ENCODE peak calls at places on chromosomes 11 and 22, in seven cellular contexts. P is H1, G is IMR-90, S is mesendoderm, M is neuronal stem cell, B is mesenchymal stem cell, A is trophoblast cell. C is an unnamed sample.

GRCh38 chr22:30701872-30702271 is 7.2 kb downstream of the OSBP2 start:
- DNase-seq in P (no peak), G (peak; percentile 61), S (no peak), M (no peak), B (no peak), A (no peak), C (no peak)

GRCh38 chr11:70926543-70926942 is 325.8 kb downstream of the SHANK2 start:
- DNase-seq in P (no peak), G (no peak), S (no peak), M (no peak), B (no peak), A (no peak), C (no peak)

GRCh38 chr11:47514825-47515647 is 37.9 kb downstream of the CELF1 start:
- DNase-seq in P (no peak), G (peak; percentile 95), S (peak; percentile 71), M (no peak), B (peak; percentile 91), A (no peak), C (peak; percentile 16)

GRCh38 chr11:13883042-13883441 is 79.5 kb upstream of the SPON1 start:
- DNase-seq in P (no peak), G (no peak), S (no peak), M (no peak), B (no peak), A (no peak), C (no peak)

GRCh38 chr11:13338437-13339069 is 61.0 kb downstream of the BMAL1 start:
- DNase-seq in P (no peak), G (peak; percentile 69), S (no peak), M (no peak), B (peak; percentile 70), A (no peak), C (no peak)

GRCh38 chr11:102010776-102011500 is 36.3 kb upstream of the CFAP300 start:
- DNase-seq in P (peak; percentile 61), G (peak; percentile 82), S (peak; percentile 97), M (peak; percentile 32), B (peak; percentile 80), A (peak; percentile 100), C (peak; percentile 87)

GRCh38 chr11:123517559-123518364 is 87.7 kb downstream of the GRAMD1B start:
- DNase-seq in P (no peak), G (no peak), S (no peak), M (no peak), B (no peak), A (no peak), C (no peak)

GRCh38 chr11:128180446-128181089 is 406.8 kb downstream of the ETS1 start:
- DNase-seq in P (no peak), G (peak; percentile 92), S (no peak), M (no peak), B (peak; percentile 77), A (peak; percentile 20), C (no peak)

GRCh38 chr11:95156916-95157568 is 67.4 kb downstream of the ENDOD1 start:
- DNase-seq in P (no peak), G (no peak), S (no peak), M (no peak), B (no peak), A (no peak), C (no peak)

GRCh38 chr11:108593910-108594434 is 404 bp upstream of the EXPH5 start:
- DNase-seq in P (no peak), G (no peak), S (no peak), M (no peak), B (no peak), A (no peak), C (no peak)

GRCh38 chr22:37659066-37659896 is 758 bp downstream of the PDXP start:
- DNase-seq in P (no peak), G (no peak), S (no peak), M (no peak), B (no peak), A (no peak), C (no peak)

GRCh38 chr22:17826151-17826550 is 51.9 kb upstream of the BID start:
- DNase-seq in P (no peak), G (no peak), S (no peak), M (no peak), B (no peak), A (peak; percentile 85), C (no peak)

GRCh38 chr22:17823964-17824363 is 49.7 kb upstream of the BID start:
- DNase-seq in P (no peak), G (no peak), S (no peak), M (no peak), B (no peak), A (no peak), C (no peak)

GRCh38 chr22:17822087-17822486 is 47.8 kb upstream of the BID start:
- DNase-seq in P (no peak), G (no peak), S (no peak), M (no peak), B (no peak), A (no peak), C (no peak)

GRCh38 chr22:17823226-17823625 is 49.0 kb upstream of the BID start:
- DNase-seq in P (no peak), G (no peak), S (no peak), M (no peak), B (no peak), A (no peak), C (no peak)

GRCh38 chr22:17824452-17824851 is 50.2 kb upstream of the BID start:
- DNase-seq in P (no peak), G (no peak), S (no peak), M (no peak), B (no peak), A (no peak), C (no peak)
- H3K27ac ChIP-seq in P (no peak overlapping the region), G (no peak overlapping the region), S (no peak overlapping the region), M (no peak overlapping the region), B (no peak overlapping the region), A (no peak overlapping the region), C (no peak overlapping the region)

DNA sequence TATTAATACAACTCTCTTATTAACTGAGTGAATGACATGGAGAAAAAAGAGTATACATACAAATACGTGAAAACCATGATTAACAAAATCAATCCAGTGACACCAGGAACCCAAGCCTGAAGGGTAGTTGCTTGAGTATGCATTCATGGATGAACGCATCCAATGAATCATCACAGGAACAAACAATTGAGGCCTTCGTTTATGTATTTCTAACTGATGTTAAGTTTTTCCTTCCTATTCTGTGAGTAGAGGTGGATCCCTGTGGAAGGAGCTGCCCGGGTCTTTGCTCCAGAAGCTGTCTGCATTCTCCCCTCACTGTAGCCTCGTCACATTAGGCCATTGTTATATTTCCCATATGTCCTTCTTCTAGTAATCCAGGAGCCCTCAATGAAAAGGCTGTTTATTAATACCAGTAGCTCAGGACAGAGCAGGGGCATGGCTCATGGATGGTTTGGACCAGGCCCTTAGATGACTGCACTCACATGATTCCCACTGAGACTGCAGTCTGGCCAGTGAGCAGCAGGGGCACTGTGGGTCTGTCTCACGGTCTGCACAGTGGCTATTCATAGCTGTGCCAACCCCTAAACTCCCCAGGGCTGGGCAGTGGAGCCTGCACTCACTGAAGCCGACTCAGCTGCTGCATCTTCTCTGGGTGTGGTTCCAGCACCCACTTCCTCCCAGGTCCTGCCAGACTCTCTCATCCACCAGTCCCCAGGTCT is 128.1 kb upstream of the TOP3B start:
- DNase-seq in P (no peak), G (peak; percentile 78), S (peak; percentile 71), M (peak; percentile 45), B (peak; percentile 57), A (no peak), C (peak; percentile 51)
- H3K23ac ChIP-seq in P (no peak overlapping the region), G (peak overlapping the region; percentile 26), S (no peak overlapping the region), M (peak overlapping the region; percentile 86), B (no peak overlapping the region), A (no peak overlapping the region), C (no peak overlapping the region)

DNA sequence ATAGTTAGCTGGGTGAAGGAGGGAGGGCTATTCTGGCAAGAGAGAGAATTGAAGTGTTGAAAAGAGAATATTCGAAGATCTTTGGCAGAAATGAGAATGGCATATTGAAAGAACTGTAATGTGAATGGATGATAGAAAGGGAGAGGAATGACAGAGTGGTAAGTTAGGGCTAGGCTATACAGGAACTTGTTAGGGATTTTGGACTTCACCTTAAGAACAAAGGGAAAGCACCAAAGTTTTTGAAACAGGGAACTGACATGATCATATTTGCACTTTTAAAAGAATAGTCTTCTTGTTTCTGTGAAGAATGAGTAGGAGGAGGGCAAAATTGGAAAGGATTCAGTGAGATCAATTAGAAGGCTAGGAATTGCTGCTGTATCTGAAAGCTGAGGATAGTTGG is 119.3 kb downstream of the METTL15 start:
- DNase-seq in P (no peak), G (no peak), S (no peak), M (no peak), B (no peak), A (no peak), C (no peak)
- H2AK5ac ChIP-seq in P (no peak overlapping the region), G (no peak overlapping the region), S (no peak overlapping the region), M (no peak overlapping the region), B (no peak overlapping the region), A (no peak overlapping the region), C (no peak overlapping the region)

DNA sequence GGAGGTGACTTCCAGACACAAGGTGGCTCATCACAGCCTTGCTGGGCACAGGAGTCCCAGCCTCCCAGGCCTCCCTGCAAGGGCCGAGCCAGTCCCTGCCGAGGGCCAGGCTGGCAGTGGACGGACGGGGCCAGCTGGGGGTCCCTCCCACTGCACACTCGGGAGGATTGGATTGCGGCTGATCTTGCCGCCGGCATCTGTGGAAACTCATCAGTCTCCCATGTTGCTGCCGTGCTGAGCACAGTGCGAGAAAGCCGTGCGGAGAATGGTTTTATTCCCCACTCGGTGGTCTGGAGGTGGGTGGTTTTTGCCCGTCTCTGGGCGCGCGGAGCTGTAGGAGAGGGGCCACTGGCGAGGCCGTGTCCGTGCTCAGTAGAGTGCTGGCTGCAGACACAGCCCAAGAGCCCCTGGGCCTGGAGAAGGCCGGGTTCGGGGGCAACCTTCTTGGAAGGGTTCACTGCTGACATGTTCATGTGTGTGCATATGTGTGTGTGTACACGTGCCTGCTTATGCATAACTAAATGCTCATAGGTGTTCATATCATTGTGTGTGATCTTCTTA is 1246.4 kb downstream of the BRD1 start:
- DNase-seq in P (no peak), G (no peak), S (no peak), M (no peak), B (no peak), A (no peak), C (no peak)
- H3K27ac ChIP-seq in P (no peak overlapping the region), G (no peak overlapping the region), S (no peak overlapping the region), M (no peak overlapping the region), B (no peak overlapping the region), A (no peak overlapping the region), C (no peak overlapping the region)

DNA sequence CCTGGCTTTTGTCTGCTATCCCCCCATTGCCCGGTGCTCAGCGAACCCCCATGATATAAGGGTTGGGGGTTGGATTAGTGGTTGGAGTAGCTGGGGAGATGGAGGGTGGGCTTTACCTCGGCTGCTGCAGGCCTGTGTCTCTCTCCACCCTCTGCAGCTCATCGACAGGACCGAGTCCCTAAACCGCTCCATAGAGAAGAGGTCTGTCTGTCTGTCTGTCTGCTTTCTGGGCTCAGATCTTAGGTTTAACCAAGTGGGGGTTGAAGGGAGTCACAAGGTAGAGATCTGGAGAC is 7.6 kb downstream of the PRR33 start:
- DNase-seq in P (no peak), G (no peak), S (no peak), M (no peak), B (no peak), A (no peak), C (no peak)
- H3K23ac ChIP-seq in P (no peak overlapping the region), G (no peak overlapping the region), S (no peak overlapping the region), M (no peak overlapping the region), B (no peak overlapping the region), A (no peak overlapping the region), C (no peak overlapping the region)

GRCh38 chr11:105732611-105733010 is 122.7 kb downstream of the GRIA4 start:
- DNase-seq in P (no peak), G (peak; percentile 23), S (no peak), M (no peak), B (peak; percentile 25), A (no peak), C (no peak)
- H2AK5ac ChIP-seq in P (no peak overlapping the region), G (no peak overlapping the region), S (no peak overlapping the region), M (no peak overlapping the region), B (no peak overlapping the region), A (no peak overlapping the region), C (no peak overlapping the region)